ENCODE peak calls at places on chromosomes 7 and 10, in ten cellular contexts. I is uterus, D is GM23338, Q is heart right ventricle, Y is endodermal cell, W is breast epithelium, P is A549, U is brain microvascular endothelial cell, C is lung, H is cardiac muscle cell. O is an unnamed sample.

GRCh38 chr10:31929986-31930675 is 1.5 kb upstream of the ARHGAP12 start:
- DNase-seq in Y (peak), I (no peak), C (no peak), U (no peak), P (no peak), W (no peak), H (no peak), D (no peak), Q (no peak), O (no peak)

GRCh38 chr7:20053334-20054104 is 163.7 kb downstream of the MACC1 start:
- DNase-seq in W (no peak), I (no peak), H (no peak), Q (no peak), U (no peak), C (no peak), P (no peak), Y (peak), D (peak), O (no peak)

GRCh38 chr10:11782793-11783557 is 40.2 kb upstream of the PROSER2 start:
- DNase-seq in Q (no peak), Y (peak), H (peak), I (no peak), P (peak), U (peak), W (no peak), D (peak), C (no peak), O (no peak)

GRCh38 chr10:131858118-131858515 is 42.7 kb upstream of the PPP2R2D start:
- DNase-seq in H (no peak), W (peak), U (no peak), P (no peak), Q (no peak), I (peak), C (no peak), D (no peak), Y (peak), O (no peak)

GRCh38 chr10:59589721-59590120 is 119.9 kb downstream of the SLC16A9 start:
- DNase-seq in C (no peak), P (no peak), U (no peak), W (no peak), H (no peak), Y (no peak), D (no peak), I (no peak), Q (no peak), O (no peak)

GRCh38 chr10:97673736-97674525 is 13.1 kb downstream of the AVPI1 start:
- DNase-seq in P (no peak), C (no peak), U (peak), D (no peak), Y (no peak), H (no peak), W (no peak), Q (no peak), I (peak), O (no peak)

GRCh38 chr7:74479961-74480829 is 26.5 kb downstream of the GTF2IRD1 start:
- DNase-seq in C (peak), Q (peak), U (peak), P (no peak), D (peak), I (peak), H (peak), Y (peak), W (no peak), O (peak)

GRCh38 chr7:6163402-6163801 is 109.0 kb downstream of the CYTH3 start:
- DNase-seq in I (no peak), D (no peak), H (no peak), Q (no peak), P (no peak), C (no peak), U (no peak), W (no peak), Y (no peak), O (no peak)

GRCh38 chr7:73517241-73517995 is 4.7 kb downstream of the BAZ1B start:
- DNase-seq in W (no peak), D (no peak), I (no peak), H (no peak), C (no peak), Q (no peak), Y (no peak), U (no peak), P (no peak), O (no peak)

GRCh38 chr10:4661572-4662255 is 164.3 kb upstream of the AKR1E2 start:
- DNase-seq in U (no peak), C (peak), P (no peak), Y (no peak), I (peak), H (peak), Q (peak), W (no peak), D (no peak), O (peak)

GRCh38 chr10:60291354-60291930 is 98.2 kb downstream of the ANK3 start:
- DNase-seq in I (no peak), P (no peak), H (no peak), W (no peak), D (no peak), C (no peak), Q (no peak), Y (no peak), U (peak), O (no peak)

GRCh38 chr10:15898046-15898445 is 37.7 kb upstream of the MINDY3 start:
- DNase-seq in W (no peak), H (no peak), D (peak), I (no peak), C (no peak), Y (no peak), Q (no peak), P (no peak), U (peak), O (no peak)

GRCh38 chr10:92284112-92284704 is 6.7 kb downstream of the CPEB3 start:
- DNase-seq in Y (no peak), H (no peak), I (no peak), D (no peak), Q (no peak), W (no peak), P (no peak), C (no peak), U (peak), O (no peak)

GRCh38 chr10:92382631-92383030 is 91.7 kb downstream of the MARCHF5 start:
- DNase-seq in I (no peak), D (peak), Y (peak), H (no peak), C (no peak), P (no peak), W (no peak), Q (no peak), U (no peak), O (no peak)

GRCh38 chr7:103343758-103344452 is 662 bp downstream of the DNAJC2 start:
- DNase-seq in Q (no peak), Y (no peak), C (no peak), D (peak), W (no peak), H (peak), U (peak), P (peak), I (peak), O (no peak)

GRCh38 chr7:79604841-79605240 is 151.4 kb upstream of the MAGI2 start:
- DNase-seq in I (no peak), W (no peak), Y (no peak), H (no peak), U (no peak), D (no peak), Q (no peak), P (no peak), C (no peak), O (no peak)

GRCh38 chr7:32500922-32501341 is 5.6 kb downstream of the AVL9 start:
- DNase-seq in C (no peak), U (peak), I (no peak), Y (no peak), H (no peak), Q (no peak), P (no peak), W (no peak), D (no peak), O (no peak)

GRCh38 chr7:5694221-5694754 is 87.2 kb downstream of the RNF216 start:
- DNase-seq in U (peak), Y (no peak), W (no peak), Q (no peak), P (no peak), H (no peak), D (no peak), I (peak), C (no peak), O (no peak)

GRCh38 chr7:46385662-46386309 is 464.7 kb upstream of the IGFBP3 start:
- DNase-seq in I (no peak), Q (no peak), U (peak), Y (no peak), W (no peak), D (no peak), H (no peak), P (peak), C (no peak), O (no peak)

GRCh38 chr10:96306516-96306915 is 2.3 kb downstream of the DNTT start:
- DNase-seq in I (no peak), D (no peak), Y (no peak), Q (peak), P (no peak), C (no peak), U (no peak), H (no peak), W (no peak), O (no peak)

GRCh38 chr7:29349362-29349761 is 154.8 kb downstream of the CHN2 start:
- DNase-seq in D (no peak), C (no peak), H (no peak), Q (no peak), U (no peak), P (no peak), Y (no peak), W (no peak), I (no peak), O (no peak)

DNA sequence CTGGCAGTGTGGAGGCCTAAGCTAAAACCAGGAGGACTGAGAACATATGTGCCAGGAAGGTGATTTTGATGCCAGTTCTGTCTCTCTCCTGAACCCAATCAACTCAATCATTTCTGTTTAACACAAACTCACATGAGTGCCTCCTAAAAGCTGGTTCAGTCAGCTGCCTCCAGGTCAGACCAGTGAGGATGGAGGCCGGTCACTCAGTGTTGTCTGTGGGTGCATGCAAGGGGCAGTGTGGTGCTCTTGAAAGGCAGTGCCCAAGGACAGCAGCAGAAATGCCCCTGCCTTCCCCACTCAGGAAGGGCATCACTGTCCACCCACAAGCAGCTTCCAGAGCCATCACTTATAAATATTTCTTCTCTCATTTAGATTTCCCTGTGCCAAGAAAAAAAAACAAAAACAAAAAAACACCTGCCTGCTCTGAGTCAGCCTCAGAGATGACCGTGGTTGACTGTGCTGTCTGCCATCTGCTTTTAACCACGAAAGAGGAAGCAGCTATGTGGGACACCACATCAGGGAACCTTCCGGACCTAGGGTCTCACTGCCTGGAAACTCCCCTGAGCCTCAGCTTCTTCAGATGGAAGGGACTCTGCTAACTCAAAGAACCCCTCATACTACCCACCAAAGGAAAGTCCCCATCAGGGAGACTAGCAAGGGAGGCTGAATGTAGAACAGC is 39.1 kb downstream of the VOPP1 start:
- DNase-seq in C (no peak), Y (no peak), H (no peak), U (peak), W (no peak), Q (no peak), D (no peak), I (no peak), P (no peak), O (no peak)
- H3K4me3 ChIP-seq in C (no peak), Y (no peak), H (no peak), U (no peak), W (no peak), Q (no peak), D (no peak), I (no peak), P (no peak), O (no peak)

GRCh38 chr7:157604661-157605381 is 268.0 kb downstream of the DNAJB6 start:
- DNase-seq in H (no peak), I (no peak), U (no peak), D (no peak), P (no peak), W (no peak), Y (no peak), Q (no peak), C (no peak), O (no peak)

GRCh38 chr7:157606140-157606539 is 269.3 kb downstream of the DNAJB6 start:
- DNase-seq in H (no peak), C (no peak), W (no peak), U (no peak), Y (no peak), I (no peak), Q (no peak), D (no peak), P (no peak), O (no peak)

GRCh38 chr7:157603716-157604115 is 266.9 kb downstream of the DNAJB6 start:
- DNase-seq in H (no peak), P (no peak), W (no peak), U (no peak), Y (no peak), D (no peak), I (no peak), C (no peak), Q (no peak), O (no peak)

GRCh38 chr7:157607218-157607617 is 270.4 kb downstream of the DNAJB6 start:
- DNase-seq in D (no peak), H (no peak), I (no peak), Q (no peak), U (no peak), P (no peak), W (no peak), C (no peak), Y (no peak), O (no peak)

GRCh38 chr7:157605638-157606037 is 268.8 kb downstream of the DNAJB6 start:
- DNase-seq in P (no peak), I (no peak), Q (no peak), W (no peak), C (no peak), D (no peak), Y (no peak), H (no peak), U (no peak), O (no peak)
- H3K27ac ChIP-seq in P (no peak), I (no peak), Q (no peak), W (no peak), C (no peak), D (no peak), Y (no peak), H (no peak), U (no peak), O (no peak)

DNA sequence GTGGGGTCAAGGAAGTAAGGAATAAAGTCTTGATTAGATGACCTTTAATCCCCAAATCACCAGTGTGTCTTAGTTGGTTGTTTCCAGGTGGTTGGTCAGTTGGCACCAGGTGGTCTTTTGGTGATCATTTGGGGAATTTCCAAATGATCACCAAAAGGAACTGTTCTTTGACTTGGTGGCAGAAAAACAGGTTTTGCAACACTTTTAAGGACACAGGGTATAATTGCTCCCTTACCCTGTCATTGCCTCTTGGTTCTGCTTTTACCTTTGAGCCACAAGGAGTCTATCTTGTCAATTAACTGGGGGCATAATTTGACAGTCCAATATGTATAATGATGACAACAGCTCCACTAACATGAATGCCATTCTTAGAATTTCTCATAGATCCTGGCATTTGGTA is 104.2 kb downstream of the ADK start:
- DNase-seq in P (no peak), C (no peak), H (no peak), D (peak), Q (no peak), W (no peak), Y (no peak), I (no peak), U (no peak), O (no peak)
- TF ChIP-seq CTCF in P (no peak), C (no peak), H (no peak), D (no peak), Q (no peak), W (no peak), Y (no peak), I (no peak), U (no peak), O (no peak)

GRCh38 chr7:75876126-75876881 is 2.5 kb upstream of the RHBDD2 start:
- DNase-seq in C (no peak), U (no peak), Y (peak), W (no peak), D (no peak), I (no peak), H (no peak), Q (no peak), P (no peak), O (no peak)
- H3K4me3 ChIP-seq in C (no peak), U (no peak), Y (no peak), W (no peak), D (no peak), I (no peak), H (no peak), Q (no peak), P (no peak), O (no peak)

GRCh38 chr10:110636932-110637557 is 7.1 kb upstream of the RBM20 start:
- DNase-seq in Y (peak), W (no peak), C (no peak), I (no peak), D (peak), U (peak), P (no peak), Q (peak), H (peak), O (peak)

GRCh38 chr10:110632591-110633215 is 11.4 kb upstream of the RBM20 start:
- DNase-seq in P (no peak), Q (no peak), C (no peak), Y (no peak), U (no peak), D (no peak), H (no peak), I (no peak), W (no peak), O (no peak)

GRCh38 chr10:110631934-110632333 is 12.2 kb upstream of the RBM20 start:
- DNase-seq in I (no peak), Q (no peak), P (no peak), Y (no peak), D (no peak), W (no peak), H (no peak), C (no peak), U (no peak), O (no peak)

GRCh38 chr10:110636572-110636931 is 7.6 kb upstream of the RBM20 start:
- DNase-seq in H (no peak), D (no peak), Q (no peak), C (no peak), I (no peak), P (no peak), W (no peak), Y (no peak), U (no peak), O (no peak)

GRCh38 chr10:110634527-110635209 is 9.5 kb upstream of the RBM20 start:
- DNase-seq in U (no peak), Q (peak), H (no peak), P (no peak), I (no peak), W (no peak), C (no peak), Y (no peak), D (no peak), O (no peak)
- H3K27ac ChIP-seq in U (no peak), Q (peak), H (no peak), P (peak), I (no peak), W (no peak), C (no peak), Y (no peak), D (no peak), O (no peak)

O was measured in coronary artery.